ENCODE peak calls at places on chromosomes 3 and 15, in six cellular contexts. Z, Y, F, E, A and L are unnamed samples.

GRCh38 chr15:47293763-47294162 is 423.5 kb upstream of the SEMA6D start:
- DNase-seq in Z (no peak), Y (no peak), F (no peak), E (no peak), A (no peak), L (no peak)

GRCh38 chr3:7709383-7710082 is 792.1 kb upstream of the LMCD1 start:
- DNase-seq in Z (no peak), Y (no peak), F (no peak), E (no peak), A (no peak), L (no peak)

GRCh38 chr3:61948699-61949305 is 387.4 kb downstream of the PTPRG start:
- DNase-seq in Z (no peak), Y (no peak), F (no peak), E (no peak), A (no peak), L (no peak)

GRCh38 chr3:95609411-95609810 is 1205.0 kb upstream of the EPHA6 start:
- DNase-seq in Z (no peak), Y (no peak), F (no peak), E (no peak), A (no peak), L (no peak)

GRCh38 chr3:146501752-146502151 is 32.4 kb upstream of the PLSCR2 start:
- DNase-seq in Z (no peak), Y (no peak), F (no peak), E (no peak), A (no peak), L (no peak)

GRCh38 chr15:88255109-88255495 is 1.4 kb downstream of the NTRK3 start:
- DNase-seq in Z (no peak), Y (no peak), F (no peak), E (no peak), A (no peak), L (no peak)

GRCh38 chr15:40984406-40984805 is 31.1 kb downstream of the CHAC1 start:
- DNase-seq in Z (no peak), Y (no peak), F (no peak), E (no peak), A (no peak), L (no peak)

GRCh38 chr3:37054370-37054769 is 61.1 kb downstream of the MLH1 start:
- DNase-seq in Z (peak), Y (no peak), F (peak), E (no peak), A (peak), L (no peak)

GRCh38 chr15:55507567-55507966 is 467 bp downstream of the DNAAF4 start:
- DNase-seq in Z (no peak), Y (no peak), F (no peak), E (no peak), A (no peak), L (no peak)

GRCh38 chr3:64151335-64151871 is 73.9 kb downstream of the PRICKLE2 start:
- DNase-seq in Z (no peak), Y (no peak), F (no peak), E (no peak), A (no peak), L (no peak)

GRCh38 chr3:69695933-69696332 is 43.3 kb upstream of the MITF start:
- DNase-seq in Z (no peak), Y (no peak), F (no peak), E (no peak), A (no peak), L (no peak)

GRCh38 chr3:141477224-141477623 is 9.6 kb upstream of the RASA2 start:
- DNase-seq in Z (peak), Y (peak), F (no peak), E (no peak), A (peak), L (no peak)

GRCh38 chr3:182384182-182384581 is 409.1 kb upstream of the ATP11B start:
- DNase-seq in Z (no peak), Y (no peak), F (no peak), E (no peak), A (no peak), L (no peak)

GRCh38 chr3:125331243-125331642 is 43.9 kb downstream of the ZNF148 start:
- DNase-seq in Z (no peak), Y (no peak), F (no peak), E (no peak), A (no peak), L (no peak)

GRCh38 chr3:29144807-29145206 is 136.1 kb upstream of the RBMS3 start:
- DNase-seq in Z (peak), Y (no peak), F (no peak), E (no peak), A (no peak), L (peak)

GRCh38 chr3:47283193-47283537 is 421 bp downstream of the KLHL18 start:
- DNase-seq in Z (peak), Y (no peak), F (no peak), E (no peak), A (peak), L (no peak)

GRCh38 chr3:21718161-21718765 is 32.7 kb downstream of the ZNF385D start:
- DNase-seq in Z (no peak), Y (no peak), F (no peak), E (no peak), A (no peak), L (no peak)

GRCh38 chr3:101638262-101638745 is 38.6 kb downstream of the ZBTB11 start:
- DNase-seq in Z (no peak), Y (peak), F (no peak), E (no peak), A (peak), L (no peak)
- TF ChIP-seq CHD2 in Z (no peak), Y (no peak), F (no peak), E (no peak), A (no peak), L (no peak)

GRCh38 chr15:99578809-99579208 is 13.0 kb downstream of the MEF2A start:
- DNase-seq in Z (no peak), Y (no peak), F (no peak), E (no peak), A (peak), L (no peak)
- H3K4me3 ChIP-seq in Z (no peak), Y (no peak), F (no peak), E (no peak), A (no peak), L (no peak)

GRCh38 chr3:30578479-30578878 is 27.9 kb upstream of the TGFBR2 start:
- DNase-seq in Z (peak), Y (peak), F (no peak), E (no peak), A (no peak), L (no peak)
- TF ChIP-seq CHD2 in Z (no peak), Y (no peak), F (no peak), E (no peak), A (no peak), L (no peak)

GRCh38 chr15:85412956-85413854 is 32.8 kb downstream of the AKAP13 start:
- DNase-seq in Z (peak), Y (peak), F (peak), E (peak), A (no peak), L (peak)

GRCh38 chr15:85414991-85415390 is 34.6 kb downstream of the AKAP13 start:
- DNase-seq in Z (no peak), Y (no peak), F (no peak), E (no peak), A (no peak), L (no peak)

GRCh38 chr15:85414495-85414894 is 34.1 kb downstream of the AKAP13 start:
- DNase-seq in Z (peak), Y (no peak), F (no peak), E (no peak), A (no peak), L (no peak)

GRCh38 chr15:85414037-85414436 is 33.6 kb downstream of the AKAP13 start:
- DNase-seq in Z (no peak), Y (no peak), F (no peak), E (no peak), A (no peak), L (no peak)

GRCh38 chr15:85411992-85412538 is 31.7 kb downstream of the AKAP13 start:
- DNase-seq in Z (no peak), Y (peak), F (no peak), E (no peak), A (no peak), L (no peak)
- H3K4me3 ChIP-seq in Z (no peak), Y (no peak), F (peak), E (no peak), A (no peak), L (no peak)

GRCh38 chr3:49734752-49735151 is 11.0 kb upstream of the GMPPB start:
- DNase-seq in Z (no peak), Y (no peak), F (no peak), E (no peak), A (no peak), L (no peak)

GRCh38 chr3:49732592-49732991 is 8.8 kb upstream of the GMPPB start:
- DNase-seq in Z (no peak), Y (no peak), F (no peak), E (no peak), A (no peak), L (no peak)

GRCh38 chr3:49727924-49728361 is 4.2 kb upstream of the GMPPB start:
- DNase-seq in Z (no peak), Y (no peak), F (no peak), E (no peak), A (no peak), L (no peak)

GRCh38 chr3:49738067-49738713 is 14.4 kb upstream of the GMPPB start:
- DNase-seq in Z (no peak), Y (no peak), F (no peak), E (no peak), A (no peak), L (no peak)

GRCh38 chr3:49733551-49733950 is 9.8 kb upstream of the GMPPB start:
- DNase-seq in Z (no peak), Y (no peak), F (no peak), E (no peak), A (no peak), L (no peak)
- TF ChIP-seq CHD2 in Z (no peak), Y (no peak), F (no peak), E (no peak), A (no peak), L (no peak)

GRCh38 chr3:123081718-123082369 is 15.0 kb downstream of the PDIA5 start:
- DNase-seq in Z (no peak), Y (no peak), F (no peak), E (no peak), A (peak), L (peak)
- H3K4me3 ChIP-seq in Z (no peak), Y (no peak), F (peak), E (no peak), A (no peak), L (no peak)

GRCh38 chr3:189394599-189395121 is 222.9 kb downstream of the TPRG1 start:
- DNase-seq in Z (no peak), Y (no peak), F (peak), E (no peak), A (no peak), L (no peak)
- TF ChIP-seq CHD2 in Z (no peak), Y (no peak), F (no peak), E (no peak), A (no peak), L (no peak)

DNA sequence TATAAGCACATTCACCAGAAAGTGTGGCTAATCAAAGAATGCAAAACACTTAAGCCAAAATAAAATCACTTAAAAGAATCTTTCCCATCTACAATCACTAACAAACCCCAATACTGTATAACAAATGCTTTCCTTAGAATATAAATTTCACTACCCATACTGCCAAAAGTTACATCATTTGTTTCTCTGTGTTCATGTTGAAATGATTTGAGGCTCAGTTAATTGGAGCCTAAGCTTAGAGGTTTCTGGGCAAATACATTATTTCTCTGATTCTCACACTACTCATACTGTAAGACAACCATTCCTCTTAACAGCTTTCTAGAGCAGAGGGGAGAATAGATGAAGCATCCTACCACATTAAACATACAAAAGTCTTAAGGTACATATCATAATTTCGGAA is 2.1 kb downstream of the RIOX2 start:
- DNase-seq in Z (no peak), Y (no peak), F (no peak), E (no peak), A (no peak), L (no peak)
- H3K4me3 ChIP-seq in Z (no peak), Y (no peak), F (peak), E (no peak), A (peak), L (no peak)

DNA sequence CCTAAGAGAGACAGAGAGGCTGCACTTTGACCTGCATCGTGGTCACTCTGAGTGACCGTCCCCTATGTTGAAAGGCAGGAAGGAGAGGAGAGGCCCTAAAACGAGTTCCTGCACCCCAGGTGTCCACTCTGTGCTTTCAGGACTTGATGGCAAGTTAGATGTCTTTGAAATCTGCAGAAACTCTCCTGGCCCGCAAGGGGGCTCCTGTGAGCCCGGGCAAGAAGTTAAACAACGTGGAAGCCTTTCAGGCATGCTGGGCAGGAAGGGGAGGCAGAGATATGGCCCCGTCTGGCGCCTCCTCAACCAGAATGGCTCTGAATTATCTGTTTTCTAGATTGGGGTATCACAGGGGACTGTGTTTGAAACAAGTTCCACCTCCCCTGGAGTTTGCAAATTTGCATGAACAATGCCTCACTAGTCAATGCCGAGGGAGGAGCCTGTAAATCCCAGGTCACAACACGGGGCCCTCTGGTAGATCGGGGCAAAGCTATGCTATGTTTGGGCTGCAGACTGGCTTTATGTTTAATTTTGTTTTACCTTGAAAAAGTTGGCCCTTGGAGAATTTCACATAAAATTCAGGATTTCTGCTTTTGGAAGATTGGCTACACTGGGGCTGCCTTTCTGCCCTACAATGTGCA is 9.8 kb downstream of the CTXND1 start:
- DNase-seq in Z (peak), Y (peak), F (no peak), E (peak), A (peak), L (peak)
- TF ChIP-seq CHD2 in Z (no peak), Y (no peak), F (no peak), E (no peak), A (no peak), L (no peak)

GRCh38 chr15:33098082-33099058 is 96.1 kb downstream of the FMN1 start:
- DNase-seq in Z (no peak), Y (no peak), F (no peak), E (no peak), A (no peak), L (no peak)
- H3K4me3 ChIP-seq in Z (no peak), Y (no peak), F (no peak), E (no peak), A (no peak), L (no peak)